ENCODE peak calls at places on chromosomes 7 and 10, in six cellular contexts. G is OCI-LY7, U is neural progenitor cell, T is A549, O is upper lobe of right lung, Q is astrocyte. F is an unnamed sample.

GRCh38 chr10:113689057-113689456 is 9.3 kb downstream of the CASP7 start:
- DNase-seq in G (no peak), U (no peak), T (no peak), O (no peak), Q (no peak), F (no peak)

GRCh38 chr10:130409346-130409745 is 273.2 kb downstream of the GLRX3 start:
- DNase-seq in G (no peak), U (no peak), T (no peak), O (no peak), Q (no peak), F (no peak)

GRCh38 chr10:52652431-52653220 is 120.0 kb downstream of the MBL2 start:
- DNase-seq in G (no peak), U (no peak), T (no peak), O (no peak), Q (peak), F (no peak)

GRCh38 chr7:631291-631711 is 95.2 kb upstream of the DNAAF5 start:
- DNase-seq in G (no peak), U (no peak), T (no peak), O (peak), Q (no peak), F (no peak)

GRCh38 chr10:11742009-11742778 is at the start of gene ECHDC3:
- DNase-seq in G (no peak), U (peak), T (peak), O (peak), Q (peak), F (no peak)

GRCh38 chr10:70773965-70774809 is 11.0 kb downstream of the TBATA start:
- DNase-seq in G (no peak), U (no peak), T (no peak), O (no peak), Q (no peak), F (no peak)

GRCh38 chr7:40887099-40887498 is 752.3 kb downstream of the SUGCT start:
- DNase-seq in G (no peak), U (no peak), T (no peak), O (no peak), Q (peak), F (no peak)

GRCh38 chr7:76303829-76304505 is 1.5 kb downstream of the HSPB1 start:
- DNase-seq in G (peak), U (no peak), T (no peak), O (no peak), Q (no peak), F (no peak)

GRCh38 chr7:90736316-90736715 is 140.2 kb downstream of the CDK14 start:
- DNase-seq in G (no peak), U (no peak), T (no peak), O (no peak), Q (no peak), F (no peak)

GRCh38 chr7:55366461-55367138 is 1.5 kb downstream of the LANCL2 start:
- DNase-seq in G (peak), U (peak), T (no peak), O (no peak), Q (no peak), F (no peak)

GRCh38 chr10:1229116-1229515 is 172.9 kb downstream of the WDR37 start:
- DNase-seq in G (no peak), U (no peak), T (no peak), O (no peak), Q (no peak), F (no peak)

GRCh38 chr10:43114743-43115611 is 23.3 kb upstream of the CSGALNACT2 start:
- DNase-seq in G (no peak), U (no peak), T (no peak), O (peak), Q (no peak), F (no peak)

GRCh38 chr7:44845476-44845875 is 2.4 kb downstream of the H2AZ2 start:
- DNase-seq in G (no peak), U (no peak), T (no peak), O (no peak), Q (no peak), F (no peak)

GRCh38 chr7:29337628-29338116 is 143.1 kb downstream of the CHN2 start:
- DNase-seq in G (no peak), U (no peak), T (no peak), O (no peak), Q (peak), F (no peak)

GRCh38 chr7:106572394-106573124 is 88.4 kb downstream of the CCDC71L start:
- DNase-seq in G (no peak), U (no peak), T (no peak), O (no peak), Q (no peak), F (no peak)

GRCh38 chr7:95482398-95482797 is 3.3 kb upstream of the ASB4 start:
- DNase-seq in G (no peak), U (no peak), T (no peak), O (no peak), Q (no peak), F (no peak)

GRCh38 chr7:152136623-152137022 is 111.1 kb downstream of the GALNT11 start:
- DNase-seq in G (no peak), U (peak), T (no peak), O (no peak), Q (peak), F (peak)

GRCh38 chr10:64760371-64760770 is 1239.2 kb downstream of the REEP3 start:
- DNase-seq in G (no peak), U (no peak), T (no peak), O (no peak), Q (no peak), F (no peak)

GRCh38 chr10:3807221-3807927 is 22.4 kb upstream of the KLF6 start:
- DNase-seq in G (peak), U (no peak), T (no peak), O (no peak), Q (no peak), F (no peak)

GRCh38 chr7:74567318-74567668 is 90.2 kb upstream of the GTF2I start:
- DNase-seq in G (no peak), U (no peak), T (no peak), O (no peak), Q (no peak), F (no peak)

GRCh38 chr7:133442818-133443217 is 189.9 kb downstream of the EXOC4 start:
- DNase-seq in G (no peak), U (no peak), T (no peak), O (no peak), Q (no peak), F (no peak)

GRCh38 chr7:12888727-12889126 is 201.3 kb downstream of the ARL4A start:
- DNase-seq in G (no peak), U (no peak), T (no peak), O (no peak), Q (peak), F (no peak)

GRCh38 chr10:31143331-31143935 is 111.8 kb upstream of the ZNF438 start:
- DNase-seq in G (no peak), U (no peak), T (no peak), O (no peak), Q (peak), F (no peak)

GRCh38 chr7:158407581-158408331 is 179.9 kb downstream of the PTPRN2 start:
- DNase-seq in G (peak), U (peak), T (peak), O (peak), Q (peak), F (no peak)
- TF ChIP-seq CTCF in G (peak), U (peak), T (peak), O (peak), Q (peak), F (no peak)

DNA sequence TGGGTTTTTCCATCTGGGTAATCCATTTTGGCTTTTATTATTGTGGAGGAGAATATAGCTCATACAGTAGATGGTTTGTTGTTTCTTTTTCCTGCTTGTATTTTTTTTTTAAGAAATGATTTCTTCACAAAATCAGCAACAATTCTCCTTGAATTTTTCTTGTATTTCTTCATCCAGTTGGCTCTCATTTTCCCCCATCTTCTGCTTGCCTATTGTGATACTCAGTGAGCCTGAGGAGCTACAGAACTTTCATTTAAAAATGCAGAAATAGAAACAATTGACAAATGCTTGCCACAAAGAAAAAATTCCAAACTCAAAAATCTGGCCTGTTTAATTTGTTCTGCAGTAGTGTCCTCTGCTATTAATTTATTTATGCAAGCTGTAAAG is 90.4 kb upstream of the OIT3 start:
- DNase-seq in G (no peak), U (no peak), T (no peak), O (no peak), Q (no peak), F (no peak)
- H3K4me3 ChIP-seq in G (no peak), U (no peak), T (no peak), O (no peak), Q (peak), F (no peak)

GRCh38 chr10:131547129-131547799 is 235.7 kb upstream of the TCERG1L start:
- DNase-seq in G (no peak), U (no peak), T (no peak), O (no peak), Q (no peak), F (no peak)

GRCh38 chr10:131546086-131546810 is 234.7 kb upstream of the TCERG1L start:
- DNase-seq in G (no peak), U (no peak), T (no peak), O (no peak), Q (no peak), F (no peak)

GRCh38 chr10:131553121-131553520 is 241.6 kb upstream of the TCERG1L start:
- DNase-seq in G (no peak), U (no peak), T (no peak), O (no peak), Q (no peak), F (no peak)

GRCh38 chr10:131548176-131548575 is 236.7 kb upstream of the TCERG1L start:
- DNase-seq in G (no peak), U (no peak), T (no peak), O (no peak), Q (no peak), F (no peak)

GRCh38 chr10:131549116-131549515 is 237.6 kb upstream of the TCERG1L start:
- DNase-seq in G (no peak), U (no peak), T (no peak), O (no peak), Q (no peak), F (no peak)
- TF ChIP-seq CTCF in G (no peak), U (no peak), T (no peak), O (no peak), Q (no peak), F (no peak)

GRCh38 chr10:104254493-104255243 is at the start of gene GSTO1:
- DNase-seq in G (peak), U (peak), T (peak), O (peak), Q (peak), F (no peak)
- H3K4me3 ChIP-seq in G (peak), U (peak), T (peak), O (peak), Q (peak), F (peak)

GRCh38 chr10:84201682-84202081 is 7.3 kb downstream of the CDHR1 start:
- DNase-seq in G (no peak), U (no peak), T (no peak), O (no peak), Q (no peak), F (no peak)
- TF ChIP-seq CTCF in G (no peak), U (no peak), T (no peak), O (no peak), Q (no peak), F (no peak)

GRCh38 chr10:5943536-5943935 is 33.8 kb downstream of the IL15RA start:
- DNase-seq in G (no peak), U (peak), T (no peak), O (peak), Q (peak), F (peak)
- H3K4me3 ChIP-seq in G (no peak), U (no peak), T (no peak), O (peak), Q (no peak), F (peak)

GRCh38 chr7:100466830-100467605 is 3.0 kb upstream of the SPACDR start:
- DNase-seq in G (no peak), U (no peak), T (no peak), O (no peak), Q (no peak), F (no peak)

GRCh38 chr7:100469227-100470044 is 5.4 kb upstream of the SPACDR start:
- DNase-seq in G (peak), U (peak), T (peak), O (peak), Q (no peak), F (no peak)

GRCh38 chr7:100465702-100466311 is 1.7 kb upstream of the SPACDR start:
- DNase-seq in G (peak), U (peak), T (peak), O (peak), Q (peak), F (no peak)

GRCh38 chr7:100465299-100465698 is 1.2 kb upstream of the SPACDR start:
- DNase-seq in G (no peak), U (no peak), T (no peak), O (no peak), Q (peak), F (no peak)

DNA sequence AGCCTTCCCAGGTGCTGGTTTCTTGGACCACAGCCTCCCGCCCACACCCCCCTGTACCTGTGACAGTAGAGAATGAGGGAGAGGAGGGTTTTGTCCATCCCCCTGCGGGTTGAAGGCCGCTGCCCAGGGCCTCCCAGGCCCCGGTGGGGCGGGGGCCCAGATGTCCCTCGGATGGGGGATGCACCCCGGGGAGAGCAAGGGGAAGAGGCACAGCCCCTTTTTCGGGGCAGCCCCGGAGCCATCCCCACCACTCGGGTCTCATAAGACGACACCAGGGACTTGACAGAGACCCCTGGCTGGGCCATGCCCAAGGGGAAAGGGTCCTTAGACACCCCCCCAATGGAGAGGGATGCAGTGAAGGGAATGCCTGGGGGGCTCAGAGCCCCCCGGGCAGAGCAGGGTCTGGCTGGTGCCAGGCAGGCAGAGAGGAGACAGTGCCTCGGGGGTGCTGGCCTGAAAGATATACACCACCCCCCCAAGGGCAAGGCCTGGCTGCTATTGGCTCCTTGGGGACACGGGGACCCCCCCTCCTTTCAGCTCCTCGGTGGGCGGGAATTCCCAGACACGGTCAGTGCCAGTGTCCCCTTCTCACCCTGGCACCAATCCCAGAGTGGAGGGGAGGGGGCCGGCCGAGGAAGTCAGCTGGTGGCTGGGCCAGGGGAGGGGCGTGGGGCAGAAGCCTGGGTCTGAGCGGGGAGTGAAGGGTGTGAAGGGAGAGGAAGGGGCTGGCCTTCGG is 3.7 kb upstream of the SPACDR start:
- DNase-seq in G (no peak), U (no peak), T (no peak), O (no peak), Q (no peak), F (no peak)
- TF ChIP-seq CTCF in G (no peak), U (no peak), T (no peak), O (no peak), Q (no peak), F (no peak)

GRCh38 chr10:121442086-121442485 is 156.2 kb downstream of the FGFR2 start:
- DNase-seq in G (no peak), U (no peak), T (no peak), O (no peak), Q (no peak), F (no peak)
- H3K4me3 ChIP-seq in G (no peak), U (no peak), T (no peak), O (no peak), Q (no peak), F (no peak)

GRCh38 chr10:94251098-94251497 is 111.6 kb downstream of the NOC3L start:
- DNase-seq in G (no peak), U (no peak), T (no peak), O (no peak), Q (no peak), F (no peak)

DNA sequence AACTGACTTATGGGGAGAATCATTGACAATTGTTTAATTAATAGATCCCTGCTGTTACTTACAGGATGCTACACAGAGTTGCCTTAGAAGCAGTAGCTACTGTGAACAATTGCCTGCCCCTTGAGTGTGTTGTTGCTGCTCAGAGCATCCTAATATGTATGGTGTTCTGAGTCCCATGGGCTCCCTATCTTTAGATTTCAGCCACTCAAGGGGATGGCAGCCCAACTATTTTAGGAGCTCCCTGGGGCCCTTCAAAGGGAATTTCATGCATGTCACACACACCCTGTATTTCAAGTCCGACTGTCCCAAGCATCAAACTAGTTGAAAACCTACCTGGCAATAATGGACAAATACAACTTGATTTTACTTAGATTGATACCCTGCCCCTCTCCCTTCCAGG is 111.2 kb downstream of the NOC3L start:
- DNase-seq in G (no peak), U (no peak), T (no peak), O (no peak), Q (no peak), F (no peak)
- TF ChIP-seq CTCF in G (no peak), U (no peak), T (no peak), O (no peak), Q (no peak), F (no peak)